ENCODE peak calls at places on chromosomes 7 and 10, in nine cellular contexts. I is GM23248; R is mucosa of descending colon; J is CD8-positive, alpha-beta memory T cell; B is heart left ventricle; K is left lung; G is cardiac fibroblast; M is brain microvascular endothelial cell; L is SK-N-SH. E is an unnamed sample.

GRCh38 chr7:137667633-137668387 is 179.0 kb downstream of the DGKI start:
- DNase-seq in J (no peak), R (no peak), B (no peak), L (no peak), K (no peak), M (peak; percentile 91), G (peak; percentile 97), I (peak; percentile 96), E (peak; percentile 77)

GRCh38 chr7:112556633-112557032 is 75.8 kb downstream of the LSMEM1 start:
- DNase-seq in K (no peak), J (no peak), I (peak; percentile 69), M (no peak), R (no peak), G (peak; percentile 47), B (no peak), L (no peak), E (peak; percentile 2)

GRCh38 chr7:134710854-134711624 is 64.4 kb downstream of the BPGM start:
- DNase-seq in G (no peak), R (no peak), J (peak; percentile 60), M (no peak), I (peak; percentile 38), B (no peak), K (no peak), L (no peak), E (no peak)

GRCh38 chr7:84701524-84702306 is 485.1 kb downstream of the SEMA3D start:
- DNase-seq in K (no peak), J (no peak), M (peak; percentile 98), B (no peak), I (peak; percentile 87), G (peak; percentile 96), L (no peak), R (peak; percentile 7), E (peak; percentile 76)

GRCh38 chr7:130903358-130903974 is 169.5 kb upstream of the KLF14 start:
- DNase-seq in K (no peak), J (no peak), M (peak; percentile 94), B (no peak), L (no peak), G (peak; percentile 98), I (peak; percentile 96), R (no peak), E (peak; percentile 96)

GRCh38 chr7:92848441-92848840 is 12.1 kb upstream of the CDK6 start:
- DNase-seq in K (no peak), B (no peak), J (no peak), G (no peak), I (no peak), M (no peak), R (no peak), L (no peak), E (no peak)

GRCh38 chr7:126657599-126658358 is 595.0 kb downstream of the GRM8 start:
- DNase-seq in M (no peak), G (no peak), R (no peak), B (no peak), J (no peak), K (no peak), L (no peak), I (no peak), E (no peak)

GRCh38 chr10:191703-192518 is 56.7 kb downstream of the ZMYND11 start:
- DNase-seq in L (no peak), J (no peak), R (no peak), I (peak; percentile 84), G (peak; percentile 78), M (peak; percentile 78), K (no peak), B (no peak), E (no peak)

GRCh38 chr10:103745264-103746247 is 109.8 kb downstream of the SH3PXD2A start:
- DNase-seq in G (peak; percentile 64), J (no peak), I (peak; percentile 59), K (peak; percentile 58), M (no peak), R (no peak), B (peak; percentile 39), L (no peak), E (no peak)

GRCh38 chr7:134589491-134589941 is 40.6 kb downstream of the AKR1B15 start:
- DNase-seq in L (no peak), K (no peak), M (no peak), R (no peak), J (no peak), B (no peak), I (peak; percentile 65), G (no peak), E (no peak)

GRCh38 chr7:17986826-17987225 is 40.8 kb downstream of the PRPS1L1 start:
- DNase-seq in B (no peak), R (no peak), G (peak; percentile 87), M (peak; percentile 60), I (peak; percentile 81), K (no peak), J (no peak), L (no peak), E (peak; percentile 51)

GRCh38 chr10:48737866-48738265 is 53.2 kb downstream of the WDFY4 start:
- DNase-seq in B (no peak), G (no peak), R (no peak), I (no peak), M (no peak), J (no peak), L (no peak), K (no peak), E (no peak)

GRCh38 chr7:73597978-73598782 is 19.8 kb upstream of the TBL2 start:
- DNase-seq in R (no peak), G (no peak), B (no peak), K (no peak), J (no peak), M (no peak), L (no peak), I (no peak), E (no peak)

GRCh38 chr7:79298145-79298760 is 155.2 kb downstream of the MAGI2 start:
- DNase-seq in R (peak; percentile 59), L (peak; percentile 55), K (no peak), I (peak; percentile 75), J (no peak), G (peak; percentile 85), B (no peak), M (peak; percentile 29), E (no peak)

GRCh38 chr7:133727476-133728214 is 399.5 kb upstream of the LRGUK start:
- DNase-seq in K (no peak), J (no peak), L (no peak), R (no peak), I (no peak), B (no peak), M (no peak), G (no peak), E (no peak)

GRCh38 chr7:24406053-24406561 is 122.1 kb downstream of the NPY start:
- DNase-seq in J (no peak), I (no peak), K (no peak), R (no peak), B (no peak), M (no peak), L (no peak), G (no peak), E (no peak)

GRCh38 chr7:70634610-70635068 is 497.3 kb upstream of the GALNT17 start:
- DNase-seq in R (no peak), L (no peak), J (no peak), M (peak; percentile 87), I (peak; percentile 95), B (no peak), G (no peak), K (no peak), E (peak; percentile 89)

GRCh38 chr7:5598261-5598761 is 174.7 kb upstream of the TNRC18 start:
- DNase-seq in J (no peak), G (no peak), L (no peak), K (no peak), M (no peak), B (no peak), R (no peak), I (peak; percentile 55), E (no peak)
- H3K4me3 ChIP-seq in J (no peak overlapping the region), G (no peak overlapping the region), L (peak overlapping the region; percentile 34), K (no peak overlapping the region), M (no peak overlapping the region), B (no peak overlapping the region), R (no peak overlapping the region), I (peak overlapping the region; percentile 35), E (peak overlapping the region; percentile 20)

DNA sequence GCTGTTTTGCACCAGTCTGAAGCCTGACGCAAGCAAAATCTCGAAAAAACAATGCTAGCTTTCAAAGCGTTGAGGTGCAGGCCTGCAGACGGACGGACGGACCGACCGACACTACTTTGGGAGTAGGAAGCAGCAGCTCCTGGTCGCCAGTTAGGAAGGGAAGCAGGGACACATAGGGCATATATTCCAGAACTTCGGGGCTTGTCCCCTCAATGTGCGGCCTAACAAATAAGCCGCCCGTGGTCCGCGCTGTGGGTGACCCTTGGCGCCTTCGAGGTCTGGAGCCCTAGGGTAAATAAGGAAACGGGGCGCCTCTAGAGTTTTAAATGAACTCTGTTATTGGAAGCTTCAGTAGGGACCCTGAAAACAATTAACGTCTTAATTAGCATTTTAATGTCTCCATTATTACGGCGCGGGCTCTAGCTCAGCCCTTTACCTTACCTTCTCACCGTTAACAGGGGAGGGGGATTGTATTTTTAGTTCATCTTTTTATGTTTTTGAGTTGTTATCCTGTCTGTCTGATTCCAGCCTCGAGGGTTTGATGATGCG is 1.4 kb downstream of the HHEX start:
- DNase-seq in L (no peak), K (peak; percentile 76), I (no peak), R (peak; percentile 12), G (peak; percentile 39), J (no peak), B (peak; percentile 67), M (no peak), E (no peak)
- H3K4me3 ChIP-seq in L (no peak overlapping the region), K (peak overlapping the region; percentile 50), I (no peak overlapping the region), R (no peak overlapping the region), G (peak overlapping the region; percentile 80), J (peak overlapping the region; percentile 45), B (peak overlapping the region; percentile 65), M (no peak overlapping the region), E (no peak overlapping the region)

GRCh38 chr7:90407484-90407821 is 4.2 kb downstream of the CLDN12 start:
- DNase-seq in G (no peak), L (no peak), R (no peak), M (no peak), J (no peak), K (no peak), I (no peak), B (no peak), E (no peak)

GRCh38 chr7:90403174-90404113 is at the start of gene CLDN12:
- DNase-seq in R (peak; percentile 90), I (peak; percentile 99), K (peak; percentile 90), M (peak; percentile 98), J (peak; percentile 84), B (peak; percentile 87), G (peak; percentile 98), L (peak; percentile 81), E (peak; percentile 98)

GRCh38 chr7:90401989-90402388 is 1.3 kb upstream of the CLDN12 start:
- DNase-seq in R (peak; percentile 78), M (no peak), K (no peak), J (no peak), G (no peak), I (peak; percentile 64), B (no peak), L (peak; percentile 71), E (no peak)

GRCh38 chr7:90402785-90403173 is 482 bp upstream of the CLDN12 start:
- DNase-seq in M (no peak), J (no peak), K (no peak), G (no peak), I (no peak), L (no peak), R (no peak), B (no peak), E (no peak)

GRCh38 chr7:90404777-90405176 is 1.5 kb downstream of the CLDN12 start:
- DNase-seq in I (peak; percentile 57), L (no peak), R (no peak), G (peak; percentile 49), B (no peak), M (peak; percentile 12), K (no peak), J (no peak), E (no peak)
- H3K4me3 ChIP-seq in I (peak overlapping the region; percentile 79), L (peak overlapping the region; percentile 81), R (no peak overlapping the region), G (no peak overlapping the region), B (peak overlapping the region; percentile 79), M (no peak overlapping the region), K (no peak overlapping the region), J (no peak overlapping the region), E (no peak overlapping the region)

GRCh38 chr7:122884186-122884585 is 2.1 kb downstream of the CADPS2 start:
- DNase-seq in I (no peak), R (peak; percentile 4), L (no peak), K (no peak), M (no peak), J (no peak), B (no peak), G (no peak), E (no peak)
- H3K4me3 ChIP-seq in I (no peak overlapping the region), R (no peak overlapping the region), L (no peak overlapping the region), K (peak overlapping the region; percentile 71), M (no peak overlapping the region), J (no peak overlapping the region), B (peak overlapping the region; percentile 85), G (no peak overlapping the region), E (no peak overlapping the region)

E was measured in skeletal muscle cell.